ENCODE peak calls at places on chromosome 20, in seven cellular contexts. L is sigmoid colon, V is breast epithelium, S is pancreas, Z is A673, T is psoas muscle, X is H9. N is an unnamed sample.

GRCh38 chr20:1266167-1266973 is at the start of gene SNPH:
- DNase-seq in L (peak; percentile 91), V (peak; percentile 38), S (peak; percentile 58), Z (peak; percentile 57), T (peak; percentile 81), X (peak; percentile 82), N (peak; percentile 34)

GRCh38 chr20:35319206-35320197 is 27.3 kb upstream of the FAM83C start:
- DNase-seq in L (no peak), V (no peak), S (no peak), Z (peak; percentile 37), T (no peak), X (no peak), N (no peak)

GRCh38 chr20:31785089-31785488 is 34.1 kb upstream of the MYLK2 start:
- DNase-seq in L (no peak), V (no peak), S (no peak), Z (no peak), T (no peak), X (no peak), N (no peak)

GRCh38 chr20:17617868-17618672 is 48.2 kb downstream of the DSTN start:
- DNase-seq in L (peak; percentile 72), V (peak; percentile 66), S (peak; percentile 50), Z (no peak), T (peak; percentile 51), X (peak; percentile 25), N (no peak)

GRCh38 chr20:53126185-53126584 is 154.0 kb downstream of the TSHZ2 start:
- DNase-seq in L (no peak), V (peak; percentile 24), S (no peak), Z (peak; percentile 22), T (no peak), X (no peak), N (no peak)

GRCh38 chr20:49775229-49775693 is 37.4 kb upstream of the SLC9A8 start:
- DNase-seq in L (peak; percentile 72), V (no peak), S (peak; percentile 30), Z (no peak), T (peak; percentile 86), X (peak; percentile 80), N (peak; percentile 69)

GRCh38 chr20:50469796-50470195 is 40.4 kb upstream of the PTPN1 start:
- DNase-seq in L (no peak), V (no peak), S (no peak), Z (no peak), T (no peak), X (no peak), N (no peak)

GRCh38 chr20:22449115-22449973 is 135.0 kb downstream of the FOXA2 start:
- DNase-seq in L (no peak), V (no peak), S (no peak), Z (no peak), T (no peak), X (no peak), N (peak; percentile 48)

GRCh38 chr20:51456511-51457280 is 85.8 kb downstream of the NFATC2 start:
- DNase-seq in L (peak; percentile 98), V (peak; percentile 95), S (peak; percentile 94), Z (peak; percentile 60), T (peak; percentile 97), X (peak; percentile 54), N (peak; percentile 96)

GRCh38 chr20:56249244-56249955 is 868 bp downstream of the MC3R start:
- DNase-seq in L (no peak), V (no peak), S (no peak), Z (peak; percentile 69), T (peak; percentile 46), X (peak; percentile 75), N (no peak)

GRCh38 chr20:57553376-57554018 is 7.4 kb upstream of the PCK1 start:
- DNase-seq in L (no peak), V (no peak), S (no peak), Z (no peak), T (no peak), X (no peak), N (no peak)

GRCh38 chr20:20837574-20838021 is 125.2 kb upstream of the RALGAPA2 start:
- DNase-seq in L (no peak), V (no peak), S (peak; percentile 38), Z (peak; percentile 82), T (peak; percentile 73), X (peak; percentile 60), N (peak; percentile 49)

GRCh38 chr20:18567739-18568091 is 483 bp downstream of the SMIM26 start:
- DNase-seq in L (no peak), V (no peak), S (no peak), Z (no peak), T (no peak), X (no peak), N (no peak)

GRCh38 chr20:48599748-48600469 is 227.9 kb downstream of the PREX1 start:
- DNase-seq in L (peak; percentile 40), V (no peak), S (no peak), Z (no peak), T (peak; percentile 12), X (no peak), N (no peak)

GRCh38 chr20:55456316-55456940 is 548.9 kb downstream of the CBLN4 start:
- DNase-seq in L (no peak), V (no peak), S (no peak), Z (no peak), T (no peak), X (no peak), N (no peak)

GRCh38 chr20:9467995-9468394 is 46.4 kb upstream of the LAMP5 start:
- DNase-seq in L (no peak), V (no peak), S (no peak), Z (peak; percentile 25), T (no peak), X (peak; percentile 34), N (no peak)

GRCh38 chr20:34579191-34579661 is 20.7 kb downstream of the MAP1LC3A start:
- DNase-seq in L (no peak), V (no peak), S (no peak), Z (peak; percentile 35), T (peak; percentile 82), X (no peak), N (no peak)

GRCh38 chr20:57708694-57709673 is 831 bp downstream of the PMEPA1 start:
- DNase-seq in L (peak; percentile 79), V (no peak), S (no peak), Z (peak; percentile 22), T (peak; percentile 68), X (no peak), N (no peak)

GRCh38 chr20:58054082-58054481 is 174.4 kb downstream of the ANKRD60 start:
- DNase-seq in L (no peak), V (no peak), S (no peak), Z (no peak), T (no peak), X (no peak), N (no peak)

GRCh38 chr20:48823960-48824497 is 3.8 kb downstream of the PREX1 start:
- DNase-seq in L (no peak), V (no peak), S (no peak), Z (no peak), T (no peak), X (no peak), N (no peak)

GRCh38 chr20:52895662-52896061 is 76.5 kb upstream of the TSHZ2 start:
- DNase-seq in L (no peak), V (no peak), S (no peak), Z (no peak), T (no peak), X (no peak), N (no peak)

DNA sequence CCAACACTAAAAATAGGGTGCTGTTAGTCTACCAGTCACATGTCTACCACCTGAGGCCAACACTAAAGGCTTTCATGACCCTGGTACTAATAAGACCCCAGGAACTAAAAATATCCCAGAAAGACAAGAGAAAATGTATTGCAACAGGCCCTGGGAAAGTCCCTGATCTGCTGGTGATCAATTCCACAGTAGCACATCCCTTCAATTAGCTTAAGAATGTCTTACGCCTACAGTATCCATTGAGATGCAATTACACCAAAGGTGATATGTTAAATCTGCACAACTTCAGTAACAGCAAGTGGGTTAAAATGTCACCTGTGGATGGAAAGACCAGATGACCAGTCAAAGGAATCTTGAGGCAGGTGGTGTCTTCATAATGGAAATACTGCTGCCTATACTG is 3.1 kb downstream of the SEMG1 start:
- DNase-seq in L (no peak), V (no peak), S (no peak), Z (no peak), T (no peak), X (no peak), N (no peak)
- H3K4me1 ChIP-seq in L (no peaks in the 10 kb centered on the region), V (no peaks in the 10 kb centered on the region), S (no peaks in the 10 kb centered on the region), Z (peaks cover 7% of the 10 kb centered on the region), T (no peaks in the 10 kb centered on the region), X (peaks cover 8% of the 10 kb centered on the region), N (no peaks in the 10 kb centered on the region)

GRCh38 chr20:44689809-44690208 is 25.4 kb upstream of the CCN5 start:
- DNase-seq in L (no peak), V (no peak), S (no peak), Z (no peak), T (no peak), X (no peak), N (no peak)

GRCh38 chr20:44691424-44692423 is 23.4 kb upstream of the CCN5 start:
- DNase-seq in L (peak; percentile 79), V (no peak), S (no peak), Z (no peak), T (peak; percentile 88), X (no peak), N (no peak)

GRCh38 chr20:44686934-44687333 is 28.2 kb upstream of the CCN5 start:
- DNase-seq in L (no peak), V (no peak), S (no peak), Z (no peak), T (no peak), X (no peak), N (no peak)

GRCh38 chr20:44690781-44691423 is 24.3 kb upstream of the CCN5 start:
- DNase-seq in L (no peak), V (no peak), S (no peak), Z (no peak), T (no peak), X (no peak), N (no peak)

GRCh38 chr20:44688053-44688625 is 27.0 kb upstream of the CCN5 start:
- DNase-seq in L (no peak), V (no peak), S (no peak), Z (no peak), T (no peak), X (no peak), N (no peak)
- TF ChIP-seq CTCF in L (no peak), V (no peak), S (no peak), Z (no peak), T (no peak), X (no peak), N (no peak)

GRCh38 chr20:62795023-62795761 is 1.1 kb upstream of the MRGBP start:
- DNase-seq in L (no peak), V (no peak), S (no peak), Z (peak; percentile 86), T (peak; percentile 72), X (peak; percentile 65), N (no peak)
- H3K27ac ChIP-seq in L (peak overlapping the region; percentile 91), V (peak overlapping the region; percentile 92), S (peak overlapping the region; percentile 75), Z (peak overlapping the region; percentile 88), T (peak overlapping the region; percentile 81), X (no peak overlapping the region), N (peak overlapping the region; percentile 88)

DNA sequence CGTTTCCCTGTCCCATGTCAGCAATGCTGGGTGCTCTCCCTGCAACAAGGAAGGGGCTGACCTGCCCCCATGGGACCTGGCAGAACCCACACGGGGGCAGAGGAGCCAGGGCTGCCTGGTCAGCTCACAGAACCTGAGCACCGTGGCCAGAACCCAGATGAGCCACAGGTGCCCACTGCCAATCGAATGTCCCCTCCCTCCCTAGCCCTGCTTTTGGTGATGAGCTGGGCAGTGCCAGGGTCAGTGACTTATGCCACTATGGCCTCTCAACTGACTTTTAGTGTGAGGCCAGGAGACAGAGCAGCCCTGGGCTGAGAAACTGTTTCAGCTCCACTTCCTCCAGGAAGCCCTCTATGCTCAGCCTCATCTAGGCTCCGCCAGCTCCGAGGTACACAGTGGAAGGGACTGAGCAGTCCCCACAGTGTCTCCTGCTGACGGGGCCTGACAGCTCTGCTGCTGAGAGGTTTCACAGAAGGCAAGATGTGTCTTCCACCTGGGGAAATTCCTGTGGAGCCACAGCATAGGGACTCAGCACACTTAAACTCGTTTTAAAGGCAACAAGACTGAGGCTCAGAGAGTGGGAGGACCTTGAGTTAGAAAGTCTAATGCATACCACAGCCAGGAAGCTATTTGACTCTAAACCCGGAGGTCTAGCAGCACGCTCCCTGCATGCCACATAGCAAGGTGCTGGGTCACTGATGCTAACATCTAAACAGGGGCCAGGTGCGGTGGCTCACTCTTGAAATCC is 6.9 kb downstream of the ADA start:
- DNase-seq in L (no peak), V (no peak), S (no peak), Z (no peak), T (no peak), X (no peak), N (no peak)
- H3K4me1 ChIP-seq in L (peaks cover 24% of the 10 kb centered on the region), V (peaks cover 3% of the 10 kb centered on the region), S (peaks cover 18% of the 10 kb centered on the region), Z (peaks cover 44% of the 10 kb centered on the region), T (peaks cover 21% of the 10 kb centered on the region), X (peaks cover 20% of the 10 kb centered on the region), N (peaks cover 4% of the 10 kb centered on the region)